ENCODE peak calls at places on chromosomes 16 and 17, in eight cellular contexts. F is NCI-H2081 treated with DMSO at 0.1 percent for 48 hours; Z is GM13976; V is NAMALWA; R is Calu3; H is stimulated activated CD4-positive, alpha-beta T cell treated with anti-CD3 and anti-CD28 coated beads, TNF-alpha, amount 100 ng/mL, for 1 hour; G is substantia nigra; I is posterior cingulate gyrus. N is an unnamed sample.

GRCh38 chr17:76659928-76660614 is 16.5 kb upstream of the ST6GALNAC1 start:
- DNase-seq in F (no peak), Z (peak), V (no peak), R (peak), H (no peak), G (no peak), I (no peak), N (no peak)

GRCh38 chr17:7750321-7750821 is 32.8 kb downstream of the DNAH2 start:
- DNase-seq in F (no peak), Z (no peak), V (no peak), R (no peak), H (no peak), G (no peak), I (no peak), N (no peak)

GRCh38 chr17:43372273-43372911 is 26.4 kb upstream of the ARL4D start:
- DNase-seq in F (no peak), Z (no peak), V (peak), R (no peak), H (no peak), G (no peak), I (no peak), N (no peak)

GRCh38 chr17:76196675-76197074 is 43.6 kb downstream of the RNF157 start:
- DNase-seq in F (no peak), Z (no peak), V (no peak), R (no peak), H (no peak), G (peak), I (no peak), N (no peak)

GRCh38 chr16:28534542-28535373 is 4.0 kb downstream of the NUPR1 start:
- DNase-seq in F (no peak), Z (no peak), V (no peak), R (no peak), H (no peak), G (no peak), I (no peak), N (no peak)

GRCh38 chr17:79108870-79109269 is 34.2 kb downstream of the ENGASE start:
- DNase-seq in F (no peak), Z (no peak), V (no peak), R (no peak), H (no peak), G (no peak), I (no peak), N (no peak)

GRCh38 chr16:27400751-27401620 is 988 bp upstream of the IL21R start:
- DNase-seq in F (no peak), Z (no peak), V (peak), R (no peak), H (no peak), G (no peak), I (no peak), N (no peak)

GRCh38 chr17:15308758-15309157 is 32.6 kb downstream of the TEKT3 start:
- DNase-seq in F (no peak), Z (no peak), V (no peak), R (no peak), H (no peak), G (no peak), I (no peak), N (no peak)

GRCh38 chr16:54281535-54282201 is 4.9 kb downstream of the IRX3 start:
- DNase-seq in F (no peak), Z (peak), V (no peak), R (no peak), H (no peak), G (no peak), I (no peak), N (no peak)

GRCh38 chr17:48043171-48043570 is 5.0 kb upstream of the NFE2L1 start:
- DNase-seq in F (no peak), Z (no peak), V (no peak), R (no peak), H (no peak), G (no peak), I (no peak), N (no peak)

GRCh38 chr17:44372036-44372435 is 8.4 kb upstream of the FAM171A2 start:
- DNase-seq in F (no peak), Z (no peak), V (no peak), R (no peak), H (no peak), G (no peak), I (no peak), N (no peak)

GRCh38 chr17:36736201-36737156 is 135.1 kb downstream of the MRM1 start:
- DNase-seq in F (no peak), Z (no peak), V (no peak), R (no peak), H (no peak), G (no peak), I (peak), N (no peak)

GRCh38 chr16:75292691-75293090 is 41.3 kb upstream of the BCAR1 start:
- DNase-seq in F (no peak), Z (no peak), V (no peak), R (no peak), H (no peak), G (no peak), I (no peak), N (no peak)

GRCh38 chr16:84607694-84608093 is 10.2 kb downstream of the COTL1 start:
- DNase-seq in F (no peak), Z (peak), V (peak), R (no peak), H (no peak), G (peak), I (no peak), N (no peak)

GRCh38 chr17:47205419-47205963 is 3.7 kb upstream of the MYL4 start:
- DNase-seq in F (no peak), Z (peak), V (peak), R (peak), H (peak), G (no peak), I (no peak), N (no peak)

GRCh38 chr16:20747030-20747816 is 5.6 kb upstream of the THUMPD1 start:
- DNase-seq in F (no peak), Z (no peak), V (no peak), R (no peak), H (no peak), G (no peak), I (no peak), N (no peak)

GRCh38 chr16:48498761-48499600 is 111.0 kb downstream of the N4BP1 start:
- DNase-seq in F (no peak), Z (no peak), V (no peak), R (peak), H (no peak), G (no peak), I (no peak), N (no peak)

GRCh38 chr16:64910351-64910750 is 211.5 kb downstream of the CDH11 start:
- DNase-seq in F (no peak), Z (no peak), V (no peak), R (no peak), H (no peak), G (no peak), I (peak), N (no peak)

GRCh38 chr16:50311891-50312501 is 45.6 kb downstream of the ADCY7 start:
- DNase-seq in F (no peak), Z (peak), V (no peak), R (no peak), H (no peak), G (no peak), I (peak), N (no peak)

GRCh38 chr16:718922-719321 is 2.0 kb upstream of the ANTKMT start:
- DNase-seq in F (no peak), Z (no peak), V (no peak), R (no peak), H (no peak), G (no peak), I (no peak), N (no peak)

GRCh38 chr17:82235056-82235774 is 6.4 kb downstream of the SLC16A3 start:
- DNase-seq in F (no peak), Z (no peak), V (no peak), R (no peak), H (no peak), G (no peak), I (no peak), N (no peak)

GRCh38 chr16:85923153-85924021 is 24.4 kb downstream of the IRF8 start:
- DNase-seq in F (no peak), Z (no peak), V (no peak), R (no peak), H (no peak), G (no peak), I (no peak), N (no peak)

GRCh38 chr16:88703486-88704309 is 2.5 kb downstream of the RNF166 start:
- DNase-seq in F (no peak), Z (no peak), V (peak), R (no peak), H (peak), G (peak), I (no peak), N (peak)

GRCh38 chr16:80518436-80518835 is 22.4 kb upstream of the DYNLRB2 start:
- DNase-seq in F (no peak), Z (no peak), V (peak), R (no peak), H (no peak), G (no peak), I (no peak), N (no peak)

GRCh38 chr17:58577696-58578095 is 63.3 kb upstream of the MTMR4 start:
- DNase-seq in F (no peak), Z (peak), V (peak), R (peak), H (peak), G (peak), I (peak), N (peak)

GRCh38 chr16:8935989-8936388 is 27.7 kb downstream of the USP7 start:
- DNase-seq in F (no peak), Z (no peak), V (peak), R (peak), H (no peak), G (no peak), I (no peak), N (no peak)

GRCh38 chr16:51839697-51840462 is 688.8 kb upstream of the SALL1 start:
- DNase-seq in F (no peak), Z (no peak), V (no peak), R (peak), H (no peak), G (no peak), I (no peak), N (no peak)

GRCh38 chr16:57406881-57407280 is 2.3 kb downstream of the CCL17 start:
- DNase-seq in F (no peak), Z (no peak), V (no peak), R (no peak), H (no peak), G (no peak), I (no peak), N (no peak)

GRCh38 chr16:1338119-1338730 is 4.8 kb downstream of the BAIAP3 start:
- DNase-seq in F (no peak), Z (no peak), V (no peak), R (peak), H (no peak), G (no peak), I (no peak), N (no peak)

GRCh38 chr17:47257651-47258339 is 4.2 kb downstream of the ITGB3 start:
- DNase-seq in F (no peak), Z (no peak), V (no peak), R (peak), H (no peak), G (no peak), I (no peak), N (no peak)

GRCh38 chr17:29929006-29929543 is 953 bp downstream of the SSH2 start:
- DNase-seq in F (no peak), Z (no peak), V (peak), R (peak), H (no peak), G (peak), I (no peak), N (no peak)

N was measured in C1 segment of cervical spinal cord.